ENCODE peak calls at places on chromosomes 1 and 21, in six cellular contexts. X, V, U, S, H and N are unnamed samples.

GRCh38 chr1:52904590-52905375 is 16.8 kb downstream of the ECHDC2 start:
- DNase-seq in X (no peak), V (peak; percentile 87), U (peak; percentile 57), S (peak; percentile 72), H (peak; percentile 10), N (peak; percentile 37)

GRCh38 chr1:15282810-15283474 is 35.9 kb downstream of the FHAD1 start:
- DNase-seq in X (no peak), V (peak; percentile 56), U (no peak), S (no peak), H (no peak), N (no peak)

GRCh38 chr1:44553771-44554170 is 120.5 kb downstream of the TMEM53 start:
- DNase-seq in X (peak; percentile 35), V (no peak), U (peak; percentile 76), S (no peak), H (peak; percentile 36), N (peak; percentile 87)

GRCh38 chr1:46466477-46467182 is 23.0 kb upstream of the DMBX1 start:
- DNase-seq in X (peak; percentile 35), V (peak; percentile 83), U (peak; percentile 58), S (peak; percentile 99), H (no peak), N (no peak)

GRCh38 chr21:36640260-36641244 is 58.4 kb upstream of the SIM2 start:
- DNase-seq in X (no peak), V (peak; percentile 60), U (no peak), S (peak; percentile 53), H (no peak), N (peak; percentile 58)

GRCh38 chr1:171576144-171576543 is 45.9 kb upstream of the MYOCOS start:
- DNase-seq in X (no peak), V (no peak), U (peak; percentile 14), S (no peak), H (no peak), N (peak; percentile 74)

GRCh38 chr1:32695098-32695904 is 7.3 kb downstream of the SYNC start:
- DNase-seq in X (no peak), V (no peak), U (peak; percentile 85), S (no peak), H (no peak), N (peak; percentile 58)

GRCh38 chr1:83571536-83571935 is 427.4 kb downstream of the TTLL7 start:
- DNase-seq in X (no peak), V (no peak), U (no peak), S (no peak), H (no peak), N (no peak)

GRCh38 chr1:33343539-33343938 is 22.6 kb upstream of the A3GALT2 start:
- DNase-seq in X (no peak), V (no peak), U (no peak), S (no peak), H (no peak), N (no peak)

GRCh38 chr1:173507205-173507846 is 30.2 kb downstream of the PRDX6 start:
- DNase-seq in X (peak; percentile 55), V (peak; percentile 46), U (peak; percentile 83), S (peak; percentile 41), H (peak; percentile 13), N (peak; percentile 100)

GRCh38 chr1:14777516-14778506 is 179.3 kb downstream of the KAZN start:
- DNase-seq in X (no peak), V (no peak), U (no peak), S (no peak), H (no peak), N (no peak)

DNA sequence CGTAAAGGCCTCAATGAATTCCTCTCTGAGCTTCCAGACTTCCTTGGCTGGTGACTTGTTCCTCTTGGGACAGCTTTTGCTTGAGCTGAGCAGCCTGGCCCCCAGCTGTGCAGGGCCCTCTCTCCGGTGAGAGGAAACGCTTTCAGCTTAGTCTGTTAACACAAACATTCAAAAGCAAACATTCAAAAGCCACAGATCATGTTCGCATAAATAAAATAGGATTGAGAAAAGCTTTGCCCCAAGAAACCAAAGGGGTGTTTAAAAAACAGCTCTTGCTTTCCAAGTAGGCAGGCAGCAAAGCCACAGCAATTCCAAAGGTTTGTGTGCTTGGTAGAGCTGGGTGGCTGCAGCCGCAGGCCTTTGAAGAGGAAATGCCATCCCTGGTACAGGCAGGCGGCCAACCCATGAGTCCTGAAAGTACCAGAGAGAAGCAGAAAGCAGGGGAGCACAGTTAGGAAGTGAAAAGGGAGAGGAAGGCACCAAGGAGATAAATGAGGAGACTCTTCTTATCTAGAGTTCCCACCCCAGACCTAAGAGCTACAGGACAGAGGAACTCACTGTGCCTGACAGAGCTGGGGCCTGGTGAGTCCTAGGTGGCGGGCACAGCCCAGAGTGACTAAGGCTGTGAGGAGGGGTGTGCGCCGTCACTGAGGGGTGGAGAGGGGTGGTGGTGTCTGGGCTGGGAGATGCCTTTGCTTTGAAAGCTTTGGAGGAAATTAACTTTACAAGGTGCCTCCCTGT is 48.4 kb downstream of the CCN1 start:
- DNase-seq in X (peak; percentile 54), V (peak; percentile 67), U (peak; percentile 61), S (peak; percentile 54), H (peak; percentile 62), N (peak; percentile 86)
- TF ChIP-seq EZH2phosphoT487 in X (no peak), V (no peak), U (no peak), S (no peak), H (no peak), N (no peak)

GRCh38 chr1:208153386-208153785 is 90.8 kb downstream of the PLXNA2 start:
- DNase-seq in X (no peak), V (no peak), U (no peak), S (no peak), H (no peak), N (no peak)
- TF ChIP-seq EZH2 in X (no peak), V (no peak), U (no peak), S (no peak), H (no peak), N (no peak)

GRCh38 chr1:245475961-245476522 is 321.3 kb downstream of the KIF26B start:
- DNase-seq in X (no peak), V (no peak), U (peak; percentile 26), S (no peak), H (no peak), N (no peak)

GRCh38 chr1:245480393-245481120 is 325.8 kb downstream of the KIF26B start:
- DNase-seq in X (no peak), V (no peak), U (no peak), S (no peak), H (no peak), N (no peak)

GRCh38 chr1:245469734-245470133 is 314.9 kb downstream of the KIF26B start:
- DNase-seq in X (no peak), V (no peak), U (no peak), S (no peak), H (no peak), N (no peak)

GRCh38 chr1:245475116-245475515 is 320.3 kb downstream of the KIF26B start:
- DNase-seq in X (no peak), V (no peak), U (peak; percentile 92), S (no peak), H (no peak), N (no peak)
- TF ChIP-seq EZH2phosphoT487 in X (no peak), V (no peak), U (no peak), S (no peak), H (no peak), N (no peak)

GRCh38 chr1:22662986-22663408 is 10.0 kb downstream of the C1QB start:
- DNase-seq in X (no peak), V (no peak), U (no peak), S (no peak), H (no peak), N (no peak)

GRCh38 chr1:22660716-22661241 is 7.7 kb downstream of the C1QB start:
- DNase-seq in X (no peak), V (no peak), U (no peak), S (no peak), H (no peak), N (no peak)

GRCh38 chr1:22665752-22666151 is 12.7 kb downstream of the C1QB start:
- DNase-seq in X (peak; percentile 57), V (peak; percentile 80), U (peak; percentile 49), S (peak; percentile 80), H (peak; percentile 24), N (peak; percentile 42)

GRCh38 chr1:22661880-22662279 is 8.8 kb downstream of the C1QB start:
- DNase-seq in X (no peak), V (no peak), U (no peak), S (no peak), H (no peak), N (no peak)

GRCh38 chr1:22662318-22662717 is 9.3 kb downstream of the C1QB start:
- DNase-seq in X (no peak), V (peak; percentile 80), U (no peak), S (peak; percentile 79), H (peak; percentile 76), N (peak; percentile 28)
- TF ChIP-seq EZH2 in X (no peak), V (no peak), U (no peak), S (no peak), H (no peak), N (no peak)

DNA sequence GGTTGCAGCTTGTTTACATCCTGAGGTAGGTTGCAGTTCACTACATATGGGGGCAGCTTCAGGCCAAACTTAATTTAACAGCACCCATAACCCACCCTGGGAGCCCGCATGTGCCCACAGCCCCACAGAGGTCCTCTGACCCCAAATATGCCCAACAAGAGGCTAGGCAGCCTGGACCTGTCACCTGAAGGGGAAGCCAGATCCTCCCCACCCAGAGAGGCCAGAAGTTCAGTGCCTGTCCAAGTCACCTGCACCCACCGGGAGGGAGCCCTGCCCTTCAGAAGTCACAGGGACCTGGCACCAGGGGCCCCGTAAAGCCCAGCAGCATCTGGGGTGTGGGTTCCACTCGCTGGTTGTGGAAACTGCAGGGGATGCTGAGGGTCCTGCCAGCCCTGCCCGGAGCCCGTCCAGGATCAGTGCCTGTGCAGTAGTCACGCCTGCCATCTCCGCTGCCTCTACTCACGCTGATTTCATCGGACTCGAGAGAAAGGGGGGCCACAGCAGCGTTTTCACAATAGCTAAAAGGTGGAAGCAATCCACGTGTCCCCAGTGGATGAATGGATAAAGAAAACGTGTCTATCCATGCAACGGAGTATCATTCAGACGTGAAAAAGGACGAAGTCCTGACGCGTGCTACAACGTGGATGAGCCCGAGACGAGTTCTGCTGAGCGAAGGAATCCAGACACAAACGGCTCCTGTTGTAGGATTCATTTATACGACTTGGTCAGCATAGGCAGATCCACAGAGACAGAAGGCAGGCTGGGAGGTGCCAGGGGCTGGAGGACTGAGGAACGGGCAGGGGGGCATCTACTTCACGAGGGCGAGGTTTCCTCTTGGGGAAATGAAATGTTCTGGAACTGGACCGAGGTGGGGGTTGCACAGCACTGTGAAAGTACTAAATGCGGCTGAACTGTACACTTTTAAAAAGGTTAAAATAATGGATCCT is 33.9 kb upstream of the COL6A2 start:
- DNase-seq in X (no peak), V (no peak), U (no peak), S (no peak), H (no peak), N (no peak)
- TF ChIP-seq EZH2phosphoT487 in X (no peak), V (no peak), U (no peak), S (no peak), H (no peak), N (no peak)